ENCODE peak calls at places on chromosomes 16 and 17, in nine cellular contexts. S, U, K, L, O, H, D, N and C are unnamed samples.

GRCh38 chr16:65572156-65572555 is 450.3 kb upstream of the CDH11 start:
- DNase-seq in S (no peak), U (no peak), K (no peak), L (peak; percentile 72), O (no peak), H (peak; percentile 88), D (no peak), N (peak; percentile 78), C (peak; percentile 77)

GRCh38 chr16:73086108-73086507 is 38.2 kb upstream of the ZFHX3 start:
- DNase-seq in S (no peak), U (no peak), K (no peak), L (no peak), O (no peak), H (no peak), D (no peak), N (no peak), C (no peak)

GRCh38 chr17:27654654-27655524 is 23.9 kb downstream of the LGALS9 start:
- DNase-seq in S (peak; percentile 85), U (peak; percentile 73), K (peak; percentile 82), L (peak; percentile 70), O (peak; percentile 74), H (peak; percentile 45), D (peak; percentile 70), N (peak; percentile 54), C (no peak)

GRCh38 chr17:8397636-8398035 is at the start of gene RNF222:
- DNase-seq in S (no peak), U (peak; percentile 78), K (no peak), L (peak; percentile 23), O (no peak), H (no peak), D (peak; percentile 55), N (no peak), C (no peak)

GRCh38 chr16:83983491-83983890 is 15.4 kb downstream of the NECAB2 start:
- DNase-seq in S (no peak), U (no peak), K (no peak), L (no peak), O (no peak), H (no peak), D (no peak), N (no peak), C (no peak)

GRCh38 chr16:86626966-86627365 is 48.6 kb downstream of the FOXL1 start:
- DNase-seq in S (peak; percentile 40), U (no peak), K (no peak), L (peak; percentile 43), O (no peak), H (no peak), D (no peak), N (no peak), C (no peak)

GRCh38 chr17:9900744-9901143 is 4.3 kb downstream of the RCVRN start:
- DNase-seq in S (no peak), U (no peak), K (no peak), L (peak; percentile 47), O (no peak), H (peak; percentile 56), D (no peak), N (no peak), C (no peak)

GRCh38 chr16:86969716-86970115 is 347.5 kb downstream of the C16orf95 start:
- DNase-seq in S (peak; percentile 42), U (no peak), K (no peak), L (no peak), O (no peak), H (no peak), D (no peak), N (no peak), C (no peak)

GRCh38 chr17:55161935-55162555 is 102.7 kb upstream of the HLF start:
- DNase-seq in S (no peak), U (no peak), K (no peak), L (peak; percentile 99), O (no peak), H (peak; percentile 95), D (no peak), N (peak; percentile 79), C (peak; percentile 78)

GRCh38 chr16:80007216-80007615 is 406.7 kb upstream of the MAF start:
- DNase-seq in S (no peak), U (no peak), K (no peak), L (no peak), O (no peak), H (no peak), D (no peak), N (no peak), C (no peak)

GRCh38 chr17:32936157-32936893 is 8.4 kb downstream of the TMEM98 start:
- DNase-seq in S (no peak), U (no peak), K (no peak), L (no peak), O (no peak), H (no peak), D (no peak), N (no peak), C (no peak)

GRCh38 chr17:75909812-75910274 is 5.2 kb upstream of the MRPL38 start:
- DNase-seq in S (peak; percentile 65), U (no peak), K (peak; percentile 75), L (no peak), O (no peak), H (peak; percentile 13), D (no peak), N (peak; percentile 11), C (no peak)

GRCh38 chr17:73767696-73768095 is 123.5 kb upstream of the SDK2 start:
- DNase-seq in S (no peak), U (no peak), K (no peak), L (no peak), O (no peak), H (no peak), D (no peak), N (no peak), C (no peak)

GRCh38 chr17:81286491-81287145 is 8.5 kb downstream of the SLC38A10 start:
- DNase-seq in S (no peak), U (no peak), K (no peak), L (no peak), O (no peak), H (no peak), D (no peak), N (no peak), C (no peak)

GRCh38 chr17:4407851-4408250 is 25.9 kb upstream of the SPNS3 start:
- DNase-seq in S (no peak), U (no peak), K (no peak), L (peak; percentile 29), O (no peak), H (no peak), D (peak; percentile 76), N (peak; percentile 15), C (no peak)

GRCh38 chr17:4409659-4410058 is 24.1 kb upstream of the SPNS3 start:
- DNase-seq in S (no peak), U (no peak), K (no peak), L (no peak), O (no peak), H (peak; percentile 18), D (no peak), N (peak; percentile 19), C (no peak)

GRCh38 chr17:4411201-4411600 is 22.5 kb upstream of the SPNS3 start:
- DNase-seq in S (no peak), U (no peak), K (no peak), L (no peak), O (no peak), H (no peak), D (no peak), N (no peak), C (no peak)

GRCh38 chr17:4417129-4417667 is 16.5 kb upstream of the SPNS3 start:
- DNase-seq in S (no peak), U (no peak), K (no peak), L (no peak), O (no peak), H (no peak), D (no peak), N (no peak), C (no peak)

GRCh38 chr17:4412933-4413831 is 20.6 kb upstream of the SPNS3 start:
- DNase-seq in S (peak; percentile 95), U (peak; percentile 95), K (peak; percentile 84), L (peak; percentile 85), O (peak; percentile 95), H (peak; percentile 84), D (peak; percentile 93), N (peak; percentile 89), C (no peak)
- H3K4me3 ChIP-seq in S (no peak overlapping the region), U (no peak overlapping the region), K (no peak overlapping the region), L (peak overlapping the region; percentile 38), O (no peak overlapping the region), H (no peak overlapping the region), D (no peak overlapping the region), N (no peak overlapping the region), C (no peak overlapping the region)

GRCh38 chr17:80051681-80052080 is 15.2 kb downstream of the CCDC40 start:
- DNase-seq in S (no peak), U (no peak), K (no peak), L (no peak), O (no peak), H (no peak), D (no peak), N (no peak), C (no peak)
- TF ChIP-seq CTCF in S (no peak), U (no peak), K (no peak), L (no peak), O (no peak), H (no peak), D (no peak), N (no peak), C (no peak)

GRCh38 chr17:53630115-53630514 is 192.6 kb upstream of the KIF2B start:
- DNase-seq in S (no peak), U (no peak), K (no peak), L (no peak), O (no peak), H (no peak), D (no peak), N (no peak), C (no peak)

GRCh38 chr17:53628011-53628410 is 194.7 kb upstream of the KIF2B start:
- DNase-seq in S (no peak), U (no peak), K (no peak), L (peak; percentile 33), O (no peak), H (peak; percentile 61), D (no peak), N (peak; percentile 70), C (no peak)

GRCh38 chr17:53629188-53629587 is 193.5 kb upstream of the KIF2B start:
- DNase-seq in S (no peak), U (no peak), K (no peak), L (no peak), O (no peak), H (peak; percentile 30), D (no peak), N (peak; percentile 3), C (no peak)

GRCh38 chr17:53626286-53626685 is 196.4 kb upstream of the KIF2B start:
- DNase-seq in S (no peak), U (no peak), K (no peak), L (peak; percentile 67), O (no peak), H (peak; percentile 67), D (no peak), N (peak; percentile 79), C (no peak)

GRCh38 chr17:53627511-53627910 is 195.2 kb upstream of the KIF2B start:
- DNase-seq in S (no peak), U (no peak), K (no peak), L (peak; percentile 54), O (no peak), H (peak; percentile 69), D (no peak), N (peak; percentile 83), C (peak; percentile 43)
- H3K36me3 ChIP-seq in S (no peaks in the 10 kb centered on the region), U (no peaks in the 10 kb centered on the region), K (no peaks in the 10 kb centered on the region), L (no peaks in the 10 kb centered on the region), O (no peaks in the 10 kb centered on the region), H (no peaks in the 10 kb centered on the region), D (no peaks in the 10 kb centered on the region), N (no peaks in the 10 kb centered on the region), C (no peaks in the 10 kb centered on the region)

DNA sequence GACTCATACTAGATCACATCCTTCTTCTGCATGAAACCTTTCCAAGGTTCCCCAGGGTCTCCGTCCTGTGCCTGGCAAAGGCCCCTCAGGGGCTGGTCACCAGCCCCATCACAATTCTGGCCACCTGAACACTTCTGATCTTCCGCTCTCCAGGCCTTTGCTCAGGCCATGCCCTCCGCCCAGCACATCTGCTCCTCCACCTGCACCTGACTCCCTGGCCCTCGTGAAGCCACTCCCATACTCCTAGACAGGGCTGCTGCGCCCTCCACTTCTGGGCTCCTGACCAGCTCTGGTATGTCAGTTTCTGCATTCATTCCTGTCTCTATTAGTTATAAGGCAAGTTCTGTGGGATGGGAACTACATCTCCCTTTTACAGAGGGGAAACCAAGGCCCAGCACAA is 1.9 kb upstream of the MYL11 start:
- DNase-seq in S (peak; percentile 72), U (no peak), K (no peak), L (no peak), O (no peak), H (no peak), D (no peak), N (no peak), C (no peak)
- H3K4me3 ChIP-seq in S (no peak overlapping the region), U (no peak overlapping the region), K (no peak overlapping the region), L (no peak overlapping the region), O (no peak overlapping the region), H (no peak overlapping the region), D (no peak overlapping the region), N (no peak overlapping the region), C (no peak overlapping the region)